ENCODE peak calls at places on chromosomes 3 and 15, in six cellular contexts. One of them, this sample, is unnamed. For H3K27me3, the result is how much of the 10 kb centered on the place peaks cover.

GRCh38 chr15:26873846-26874245 is 7.0 kb downstream of the GABRA5 start:
- DNase-seq in tibial artery: peak
- DNase-seq in hepatocyte: no peak
- DNase-seq in adrenal gland: peak
- DNase-seq in colonic mucosa: no peak
- DNase-seq in body of pancreas: no peak
- DNase-seq in this sample: no peak

GRCh38 chr15:65038838-65039237 is 6.3 kb upstream of the SLC51B start:
- DNase-seq in tibial artery: no peak
- DNase-seq in hepatocyte: no peak
- DNase-seq in adrenal gland: no peak
- DNase-seq in colonic mucosa: no peak
- DNase-seq in body of pancreas: no peak
- DNase-seq in this sample: no peak

GRCh38 chr3:172065534-172065933 is 26.2 kb downstream of the FNDC3B start:
- DNase-seq in tibial artery: no peak
- DNase-seq in hepatocyte: no peak
- DNase-seq in adrenal gland: no peak
- DNase-seq in colonic mucosa: peak
- DNase-seq in body of pancreas: peak
- DNase-seq in this sample: no peak

GRCh38 chr3:139523718-139524117 is 15.8 kb downstream of the RBP1 start:
- DNase-seq in tibial artery: no peak
- DNase-seq in hepatocyte: no peak
- DNase-seq in adrenal gland: no peak
- DNase-seq in colonic mucosa: no peak
- DNase-seq in body of pancreas: no peak
- DNase-seq in this sample: no peak

GRCh38 chr3:39533226-39533625 is 65.7 kb downstream of the MOBP start:
- DNase-seq in tibial artery: no peak
- DNase-seq in hepatocyte: no peak
- DNase-seq in adrenal gland: no peak
- DNase-seq in colonic mucosa: no peak
- DNase-seq in body of pancreas: no peak
- DNase-seq in this sample: no peak

GRCh38 chr3:173217127-173217526 is 76.1 kb upstream of the SPATA16 start:
- DNase-seq in tibial artery: no peak
- DNase-seq in hepatocyte: no peak
- DNase-seq in adrenal gland: no peak
- DNase-seq in colonic mucosa: no peak
- DNase-seq in body of pancreas: no peak
- DNase-seq in this sample: no peak

GRCh38 chr3:55362206-55362960 is 124.7 kb downstream of the WNT5A start:
- DNase-seq in tibial artery: no peak
- DNase-seq in hepatocyte: no peak
- DNase-seq in adrenal gland: no peak
- DNase-seq in colonic mucosa: no peak
- DNase-seq in body of pancreas: no peak
- DNase-seq in this sample: no peak

GRCh38 chr3:193190387-193190786 is 50.6 kb upstream of the PLAAT1 start:
- DNase-seq in tibial artery: no peak
- DNase-seq in hepatocyte: peak
- DNase-seq in adrenal gland: peak
- DNase-seq in colonic mucosa: peak
- DNase-seq in body of pancreas: no peak
- DNase-seq in this sample: peak

GRCh38 chr3:8516047-8516671 is 14.5 kb downstream of the LMCD1 start:
- DNase-seq in tibial artery: no peak
- DNase-seq in hepatocyte: no peak
- DNase-seq in adrenal gland: no peak
- DNase-seq in colonic mucosa: no peak
- DNase-seq in body of pancreas: no peak
- DNase-seq in this sample: no peak

GRCh38 chr15:33190539-33190938 is 4.0 kb downstream of the FMN1 start:
- DNase-seq in tibial artery: no peak
- DNase-seq in hepatocyte: no peak
- DNase-seq in adrenal gland: no peak
- DNase-seq in colonic mucosa: no peak
- DNase-seq in body of pancreas: no peak
- DNase-seq in this sample: no peak

GRCh38 chr15:39426552-39427532 is 154.0 kb upstream of the THBS1 start:
- DNase-seq in tibial artery: peak
- DNase-seq in hepatocyte: peak
- DNase-seq in adrenal gland: peak
- DNase-seq in colonic mucosa: no peak
- DNase-seq in body of pancreas: no peak
- DNase-seq in this sample: no peak

GRCh38 chr3:126731044-126731443 is 27.0 kb downstream of the CHCHD6 start:
- DNase-seq in tibial artery: no peak
- DNase-seq in hepatocyte: no peak
- DNase-seq in adrenal gland: no peak
- DNase-seq in colonic mucosa: no peak
- DNase-seq in body of pancreas: no peak
- DNase-seq in this sample: no peak

GRCh38 chr3:60954049-60954448 is 297.2 kb downstream of the FHIT start:
- DNase-seq in tibial artery: no peak
- DNase-seq in hepatocyte: no peak
- DNase-seq in adrenal gland: no peak
- DNase-seq in colonic mucosa: no peak
- DNase-seq in body of pancreas: no peak
- DNase-seq in this sample: no peak

GRCh38 chr3:128592891-128593290 is 57.7 kb downstream of the RPN1 start:
- DNase-seq in tibial artery: no peak
- DNase-seq in hepatocyte: no peak
- DNase-seq in adrenal gland: no peak
- DNase-seq in colonic mucosa: no peak
- DNase-seq in body of pancreas: no peak
- DNase-seq in this sample: no peak

GRCh38 chr3:133745108-133745507 is 1.1 kb upstream of the TF start:
- DNase-seq in tibial artery: no peak
- DNase-seq in hepatocyte: no peak
- DNase-seq in adrenal gland: no peak
- DNase-seq in colonic mucosa: no peak
- DNase-seq in body of pancreas: no peak
- DNase-seq in this sample: no peak
- H3K27me3 ChIP-seq in tibial artery: under half
- H3K27me3 ChIP-seq in hepatocyte: under half
- H3K27me3 ChIP-seq in adrenal gland: under half
- H3K27me3 ChIP-seq in colonic mucosa: under half
- H3K27me3 ChIP-seq in body of pancreas: under half
- H3K27me3 ChIP-seq in this sample: under half

DNA sequence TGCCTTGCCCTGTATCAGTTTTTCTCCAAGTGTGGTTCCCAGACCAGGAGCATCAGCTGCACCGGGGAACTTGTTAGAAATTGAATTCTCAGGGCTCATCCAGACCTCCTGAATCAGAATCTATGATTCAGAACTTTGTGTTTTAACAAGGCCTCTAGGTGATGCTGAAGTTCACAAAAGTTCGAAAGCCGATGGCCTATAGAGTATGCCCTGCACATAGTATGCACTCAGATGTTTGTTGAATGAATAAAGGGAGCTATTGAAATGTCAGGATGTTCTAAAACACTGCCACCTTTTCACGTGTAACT is 666 bp upstream of the LARP6 start:
- DNase-seq in tibial artery: no peak
- DNase-seq in hepatocyte: no peak
- DNase-seq in adrenal gland: no peak
- DNase-seq in colonic mucosa: no peak
- DNase-seq in body of pancreas: no peak
- DNase-seq in this sample: no peak
- TF ChIP-seq CTCF in tibial artery: no peak
- TF ChIP-seq CTCF in hepatocyte: no peak
- TF ChIP-seq CTCF in adrenal gland: no peak
- TF ChIP-seq CTCF in colonic mucosa: no peak
- TF ChIP-seq CTCF in body of pancreas: no peak
- TF ChIP-seq CTCF in this sample: no peak

GRCh38 chr3:54122046-54122801 is at the start of gene CACNA2D3:
- DNase-seq in tibial artery: no peak
- DNase-seq in hepatocyte: peak
- DNase-seq in adrenal gland: peak
- DNase-seq in colonic mucosa: peak
- DNase-seq in body of pancreas: no peak
- DNase-seq in this sample: peak

GRCh38 chr3:54120657-54121403 is 1.5 kb upstream of the CACNA2D3 start:
- DNase-seq in tibial artery: no peak
- DNase-seq in hepatocyte: peak
- DNase-seq in adrenal gland: peak
- DNase-seq in colonic mucosa: no peak
- DNase-seq in body of pancreas: no peak
- DNase-seq in this sample: peak

GRCh38 chr3:54123538-54124196 is 1.3 kb downstream of the CACNA2D3 start:
- DNase-seq in tibial artery: no peak
- DNase-seq in hepatocyte: no peak
- DNase-seq in adrenal gland: no peak
- DNase-seq in colonic mucosa: no peak
- DNase-seq in body of pancreas: no peak
- DNase-seq in this sample: no peak

GRCh38 chr3:54121404-54122045 is 827 bp upstream of the CACNA2D3 start:
- DNase-seq in tibial artery: no peak
- DNase-seq in hepatocyte: peak
- DNase-seq in adrenal gland: no peak
- DNase-seq in colonic mucosa: no peak
- DNase-seq in body of pancreas: no peak
- DNase-seq in this sample: peak

DNA sequence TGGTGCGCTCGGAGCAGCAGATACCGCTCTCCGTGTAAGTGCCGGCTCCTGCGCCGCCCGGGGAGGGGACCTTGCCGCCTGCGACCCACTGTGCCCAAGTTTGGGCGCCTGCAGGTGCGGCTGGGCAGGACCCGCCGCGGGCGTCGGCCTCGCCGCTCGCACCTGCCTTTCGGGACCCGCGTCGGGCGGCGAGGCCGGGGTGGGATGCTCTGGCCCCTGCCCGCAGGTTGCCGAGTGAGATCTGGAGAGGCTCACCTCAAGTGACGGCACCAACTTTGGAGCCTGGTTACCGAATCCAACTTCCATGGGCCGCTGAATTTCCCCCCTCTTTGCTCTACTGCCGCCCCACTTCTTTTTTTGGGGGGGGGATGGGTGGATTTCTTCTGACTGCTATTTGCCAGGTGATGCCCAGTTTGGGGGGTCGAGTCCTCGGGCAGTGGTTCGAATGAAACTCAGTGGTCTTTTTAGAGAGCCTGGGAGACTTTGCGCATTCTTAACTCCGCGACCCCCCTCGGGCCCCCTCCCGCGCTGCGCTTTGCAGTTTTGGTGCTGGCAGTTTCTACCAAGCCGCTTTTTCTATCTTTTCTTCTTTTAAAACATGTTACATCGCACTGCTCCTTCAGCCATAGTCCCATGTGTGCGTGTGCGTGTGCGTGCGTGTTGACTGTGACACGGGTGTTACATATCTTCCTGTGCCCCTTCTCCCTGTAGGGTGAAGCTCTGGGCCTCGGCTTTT is 618 bp downstream of the CACNA2D3 start:
- DNase-seq in tibial artery: no peak
- DNase-seq in hepatocyte: no peak
- DNase-seq in adrenal gland: no peak
- DNase-seq in colonic mucosa: no peak
- DNase-seq in body of pancreas: no peak
- DNase-seq in this sample: peak
- H3K27me3 ChIP-seq in tibial artery: under half
- H3K27me3 ChIP-seq in hepatocyte: half or more
- H3K27me3 ChIP-seq in adrenal gland: under half
- H3K27me3 ChIP-seq in colonic mucosa: under half
- H3K27me3 ChIP-seq in body of pancreas: under half
- H3K27me3 ChIP-seq in this sample: under half

GRCh38 chr15:55197362-55197705 is 593 bp upstream of the RSL24D1 start:
- DNase-seq in tibial artery: no peak
- DNase-seq in hepatocyte: no peak
- DNase-seq in adrenal gland: no peak
- DNase-seq in colonic mucosa: no peak
- DNase-seq in body of pancreas: no peak
- DNase-seq in this sample: no peak

GRCh38 chr15:55197719-55198118 is 978 bp upstream of the RSL24D1 start:
- DNase-seq in tibial artery: no peak
- DNase-seq in hepatocyte: no peak
- DNase-seq in adrenal gland: no peak
- DNase-seq in colonic mucosa: no peak
- DNase-seq in body of pancreas: no peak
- DNase-seq in this sample: no peak

GRCh38 chr15:55196011-55196410 is 730 bp downstream of the RSL24D1 start:
- DNase-seq in tibial artery: no peak
- DNase-seq in hepatocyte: no peak
- DNase-seq in adrenal gland: no peak
- DNase-seq in colonic mucosa: peak
- DNase-seq in body of pancreas: no peak
- DNase-seq in this sample: no peak

GRCh38 chr15:55198706-55199105 is 2.0 kb upstream of the RSL24D1 start:
- DNase-seq in tibial artery: no peak
- DNase-seq in hepatocyte: no peak
- DNase-seq in adrenal gland: no peak
- DNase-seq in colonic mucosa: no peak
- DNase-seq in body of pancreas: no peak
- DNase-seq in this sample: no peak

DNA sequence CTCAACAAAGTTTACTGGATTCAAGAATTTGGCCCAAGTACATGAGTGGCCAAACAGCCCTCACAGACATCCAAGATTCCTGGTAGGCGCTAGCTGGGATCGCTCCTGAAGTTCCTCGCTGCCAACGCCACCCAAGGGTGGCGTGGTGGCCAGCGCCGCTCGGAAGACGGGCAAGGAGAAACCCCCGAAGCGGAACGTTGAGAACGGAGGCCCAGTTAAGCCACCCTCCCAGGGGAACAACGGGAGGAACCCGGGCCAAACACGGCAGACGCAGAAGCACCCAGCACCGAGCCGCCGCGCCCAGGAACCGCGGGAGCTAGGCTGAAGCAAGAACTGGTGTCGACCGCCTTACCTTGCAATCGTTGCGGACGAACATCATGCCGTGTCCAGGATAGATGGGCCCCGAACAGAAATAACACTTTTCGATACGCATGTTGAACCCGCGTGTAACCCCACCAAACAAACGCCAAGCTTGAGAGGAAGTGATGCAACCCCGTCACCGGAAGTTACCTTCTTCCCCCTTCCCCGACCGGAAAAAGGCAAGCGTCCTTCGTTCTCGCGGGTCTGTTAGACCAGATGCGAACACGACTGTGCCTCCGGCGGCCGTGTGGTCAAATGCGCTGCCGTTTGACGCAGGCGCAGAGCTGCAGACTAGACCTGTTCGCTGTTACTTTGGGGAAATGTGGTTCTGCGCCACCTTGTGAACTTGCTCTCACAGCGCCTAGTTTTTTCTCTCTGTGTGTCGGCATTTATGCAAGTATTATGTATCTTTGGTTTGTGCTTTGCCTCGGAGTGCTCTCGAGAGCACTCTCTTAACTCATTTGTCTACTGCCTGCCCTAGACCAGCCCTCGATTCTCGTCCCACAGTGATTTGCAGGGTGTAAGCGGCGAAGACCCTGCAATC is at the start of gene RSL24D1:
- DNase-seq in tibial artery: peak
- DNase-seq in hepatocyte: peak
- DNase-seq in adrenal gland: peak
- DNase-seq in colonic mucosa: peak
- DNase-seq in body of pancreas: peak
- DNase-seq in this sample: peak
- TF ChIP-seq CTCF in tibial artery: peak
- TF ChIP-seq CTCF in hepatocyte: peak
- TF ChIP-seq CTCF in adrenal gland: peak
- TF ChIP-seq CTCF in colonic mucosa: no peak
- TF ChIP-seq CTCF in body of pancreas: peak
- TF ChIP-seq CTCF in this sample: peak

GRCh38 chr15:96416218-96416933 is 85.9 kb downstream of the NR2F2 start:
- DNase-seq in tibial artery: no peak
- DNase-seq in hepatocyte: no peak
- DNase-seq in adrenal gland: no peak
- DNase-seq in colonic mucosa: no peak
- DNase-seq in body of pancreas: no peak
- DNase-seq in this sample: no peak
- H3K27me3 ChIP-seq in tibial artery: half or more
- H3K27me3 ChIP-seq in hepatocyte: half or more
- H3K27me3 ChIP-seq in adrenal gland: half or more
- H3K27me3 ChIP-seq in colonic mucosa: half or more
- H3K27me3 ChIP-seq in body of pancreas: under half
- H3K27me3 ChIP-seq in this sample: half or more

This sample was measured in WERI-Rb-1.